ENCODE peak calls at places on chromosomes 12 and 14, in five cellular contexts. S, D, F, H and B are unnamed samples.

GRCh38 chr12:100141998-100142850 is 450 bp downstream of the BLTP3B start:
- DNase-seq in F (peak; percentile 48), S (peak; percentile 13), H (peak; percentile 18), D (peak; percentile 63), B (peak; percentile 16)

GRCh38 chr12:132603240-132604107 is 6.9 kb downstream of the LRCOL1 start:
- DNase-seq in F (no peak), H (no peak), S (no peak), D (no peak), B (no peak)

GRCh38 chr12:120470150-120470817 is 736 bp upstream of the SRSF9 start:
- DNase-seq in S (no peak), F (peak; percentile 24), D (peak; percentile 36), H (no peak), B (no peak)

GRCh38 chr14:94423465-94424056 is 29.0 kb downstream of the SERPINA11 start:
- DNase-seq in F (peak; percentile 60), H (peak; percentile 40), D (peak; percentile 88), S (no peak), B (peak; percentile 3)

GRCh38 chr14:75322746-75323145 is 44.1 kb downstream of the FOS start:
- DNase-seq in D (no peak), H (no peak), S (no peak), F (no peak), B (no peak)

GRCh38 chr12:1776139-1776975 is 44.0 kb upstream of the LRTM2 start:
- DNase-seq in D (peak; percentile 97), S (no peak), F (no peak), H (no peak), B (no peak)

GRCh38 chr12:107335802-107336570 is 242.6 kb upstream of the CRY1 start:
- DNase-seq in D (no peak), S (no peak), H (no peak), F (no peak), B (no peak)

GRCh38 chr12:40336573-40337199 is 111.9 kb downstream of the LRRK2 start:
- DNase-seq in D (peak; percentile 10), F (peak; percentile 11), H (no peak), S (no peak), B (no peak)

GRCh38 chr14:79896009-79896408 is 315.3 kb downstream of the DIO2 start:
- DNase-seq in S (no peak), F (no peak), D (no peak), H (no peak), B (no peak)

GRCh38 chr12:69497308-69498026 is 27.3 kb downstream of the FRS2 start:
- DNase-seq in H (no peak), D (no peak), F (peak; percentile 22), S (no peak), B (no peak)

GRCh38 chr14:39175445-39176262 is 600 bp downstream of the PNN start:
- DNase-seq in F (peak; percentile 31), D (peak; percentile 60), S (peak; percentile 17), H (no peak), B (no peak)

GRCh38 chr14:88323086-88323519 is at the start of gene KCNK10:
- DNase-seq in F (no peak), H (no peak), D (no peak), S (no peak), B (no peak)

GRCh38 chr12:102702447-102703114 is 214.5 kb downstream of the PAH start:
- DNase-seq in H (peak; percentile 1), F (peak; percentile 33), S (no peak), D (peak; percentile 74), B (no peak)

GRCh38 chr12:48583728-48584127 is 13.9 kb upstream of the LALBA start:
- DNase-seq in D (no peak), S (no peak), H (no peak), F (no peak), B (no peak)

GRCh38 chr14:93010543-93011541 is 87.9 kb downstream of the CHGA start:
- DNase-seq in F (no peak), D (no peak), S (no peak), H (no peak), B (no peak)

GRCh38 chr14:89134640-89135039 is 282.4 kb downstream of the FOXN3 start:
- DNase-seq in D (no peak), H (no peak), F (no peak), S (no peak), B (no peak)

GRCh38 chr14:29724991-29725390 is 202.7 kb downstream of the PRKD1 start:
- DNase-seq in H (no peak), F (no peak), D (no peak), S (no peak), B (no peak)

GRCh38 chr12:42701079-42701478 is 111.5 kb upstream of the PRICKLE1 start:
- DNase-seq in H (no peak), F (no peak), S (no peak), D (no peak), B (no peak)

GRCh38 chr14:101072945-101073597 is 169.5 kb upstream of the RTL1 start:
- DNase-seq in H (peak; percentile 18), F (peak; percentile 45), S (no peak), D (peak; percentile 97), B (no peak)

GRCh38 chr12:26938660-26939185 is 453 bp downstream of the FGFR1OP2 start:
- DNase-seq in S (no peak), D (peak; percentile 62), F (peak; percentile 35), H (no peak), B (peak; percentile 8)

GRCh38 chr12:43338848-43339526 is 213.0 kb downstream of the ADAMTS20 start:
- DNase-seq in F (peak; percentile 20), H (no peak), D (peak; percentile 78), S (no peak), B (no peak)

GRCh38 chr12:85029456-85029855 is 6.6 kb downstream of the TSPAN19 start:
- DNase-seq in F (peak; percentile 25), H (no peak), D (peak; percentile 70), S (no peak), B (no peak)

GRCh38 chr12:93913845-93914244 is 234.5 kb upstream of the PLXNC1 start:
- DNase-seq in H (no peak), S (no peak), F (no peak), D (peak; percentile 60), B (no peak)

GRCh38 chr12:128969480-128970055 is 116.3 kb downstream of the GLT1D1 start:
- DNase-seq in S (no peak), F (peak; percentile 87), H (peak; percentile 24), D (no peak), B (no peak)

GRCh38 chr14:93520053-93520607 is 89.4 kb downstream of the UNC79 start:
- DNase-seq in H (no peak), D (no peak), F (no peak), S (no peak), B (no peak)

GRCh38 chr12:120649442-120650248 is 9.2 kb downstream of the CABP1 start:
- DNase-seq in D (no peak), H (no peak), S (no peak), F (no peak), B (no peak)

GRCh38 chr14:28913056-28913455 is 146.5 kb downstream of the FOXG1 start:
- DNase-seq in S (no peak), D (no peak), H (no peak), F (no peak), B (no peak)

GRCh38 chr12:88644946-88645702 is 64.9 kb upstream of the KITLG start:
- DNase-seq in F (no peak), D (no peak), S (no peak), H (no peak), B (no peak)

GRCh38 chr12:111942557-111942956 is 70.4 kb downstream of the TMEM116 start:
- DNase-seq in S (no peak), D (peak; percentile 75), F (no peak), H (no peak), B (no peak)

GRCh38 chr14:50061664-50062437 is 54.5 kb downstream of the VCPKMT start:
- DNase-seq in H (no peak), S (peak; percentile 69), D (peak; percentile 71), F (peak; percentile 56), B (no peak)

GRCh38 chr12:132813443-132813842 is 15.2 kb downstream of the GOLGA3 start:
- DNase-seq in H (no peak), S (no peak), D (no peak), F (no peak), B (no peak)

GRCh38 chr12:981176-981828 is 9.7 kb upstream of the ERC1 start:
- DNase-seq in F (no peak), S (no peak), H (no peak), D (peak; percentile 48), B (no peak)